ENCODE peak calls at places on chromosome 17, in nine cellular contexts. X is lower lobe of right lung, O is cardiac fibroblast, A is upper lobe of right lung, N is nephron progenitor cell, S is fibroblast of villous mesenchyme, U is mucosa of descending colon, W is left lung, T is progenitor cell of endocrine pancreas. B is an unnamed sample.

GRCh38 chr17:77449908-77450741 is 309.4 kb downstream of the SEC14L1 start:
- DNase-seq in X (no peak), O (peak), A (no peak), N (peak), S (peak), U (peak), W (no peak), T (no peak), B (peak)

GRCh38 chr17:16516594-16517018 is 24.6 kb upstream of the LRRC75A start:
- DNase-seq in X (no peak), O (peak), A (no peak), N (peak), S (peak), U (no peak), W (peak), T (no peak), B (peak)

GRCh38 chr17:41439375-41439774 is 1.4 kb downstream of the KRT38 start:
- DNase-seq in X (no peak), O (peak), A (no peak), N (no peak), S (peak), U (no peak), W (no peak), T (no peak), B (peak)

GRCh38 chr17:48791128-48792032 is 25.6 kb downstream of the TTLL6 start:
- DNase-seq in X (peak), O (peak), A (peak), N (peak), S (peak), U (peak), W (peak), T (peak), B (peak)

GRCh38 chr17:78197147-78197830 is 10.1 kb downstream of the AFMID start:
- DNase-seq in X (no peak), O (no peak), A (no peak), N (no peak), S (no peak), U (no peak), W (no peak), T (no peak), B (no peak)

GRCh38 chr17:35984140-35984539 is 2.4 kb downstream of the CCL14 start:
- DNase-seq in X (no peak), O (no peak), A (no peak), N (no peak), S (no peak), U (no peak), W (no peak), T (no peak), B (no peak)

GRCh38 chr17:37461668-37462067 is 28.0 kb upstream of the DUSP14 start:
- DNase-seq in X (no peak), O (no peak), A (no peak), N (no peak), S (no peak), U (no peak), W (no peak), T (no peak), B (no peak)

GRCh38 chr17:48153711-48154642 is 46.4 kb downstream of the SNX11 start:
- DNase-seq in X (no peak), O (peak), A (no peak), N (peak), S (peak), U (peak), W (no peak), T (peak), B (peak)

GRCh38 chr17:57375770-57376181 is 119.5 kb downstream of the MSI2 start:
- DNase-seq in X (no peak), O (no peak), A (no peak), N (no peak), S (peak), U (no peak), W (no peak), T (no peak), B (no peak)

GRCh38 chr17:56912105-56912999 is 1.5 kb downstream of the TRIM25 start:
- DNase-seq in X (no peak), O (no peak), A (no peak), N (no peak), S (peak), U (no peak), W (no peak), T (no peak), B (no peak)

GRCh38 chr17:43907425-43907981 is at the start of gene MPP2:
- DNase-seq in X (peak), O (peak), A (peak), N (peak), S (peak), U (peak), W (peak), T (peak), B (peak)

GRCh38 chr17:16374539-16374938 is 6.4 kb upstream of the UBB start:
- DNase-seq in X (no peak), O (no peak), A (no peak), N (no peak), S (no peak), U (no peak), W (no peak), T (no peak), B (no peak)

GRCh38 chr17:49365667-49366066 is 3.6 kb upstream of the ZNF652 start:
- DNase-seq in X (no peak), O (peak), A (no peak), N (no peak), S (no peak), U (no peak), W (no peak), T (no peak), B (peak)

GRCh38 chr17:49993423-49994037 is 1.5 kb downstream of the DLX3 start:
- DNase-seq in X (peak), O (no peak), A (peak), N (peak), S (no peak), U (no peak), W (no peak), T (peak), B (peak)

GRCh38 chr17:54891176-54891821 is 9.4 kb upstream of the TOM1L1 start:
- DNase-seq in X (no peak), O (peak), A (no peak), N (peak), S (peak), U (no peak), W (no peak), T (peak), B (peak)

GRCh38 chr17:59423903-59424302 is 92.4 kb downstream of the YPEL2 start:
- DNase-seq in X (no peak), O (no peak), A (no peak), N (no peak), S (no peak), U (no peak), W (no peak), T (no peak), B (no peak)

GRCh38 chr17:7929158-7930029 is at the start of gene KCNAB3:
- DNase-seq in X (no peak), O (peak), A (no peak), N (peak), S (peak), U (peak), W (peak), T (no peak), B (peak)

GRCh38 chr17:50672831-50673551 is 34.7 kb downstream of the ANKRD40 start:
- DNase-seq in X (no peak), O (no peak), A (peak), N (no peak), S (no peak), U (no peak), W (no peak), T (no peak), B (no peak)

GRCh38 chr17:68843522-68843921 is 111.7 kb downstream of the ABCA8 start:
- DNase-seq in X (no peak), O (no peak), A (no peak), N (no peak), S (peak), U (no peak), W (no peak), T (no peak), B (no peak)

GRCh38 chr17:2174048-2174447 is 119.1 kb downstream of the HIC1 start:
- DNase-seq in X (no peak), O (peak), A (no peak), N (no peak), S (peak), U (no peak), W (no peak), T (no peak), B (peak)

GRCh38 chr17:872843-873242 is 90.7 kb downstream of the MRM3 start:
- DNase-seq in X (no peak), O (no peak), A (no peak), N (no peak), S (no peak), U (no peak), W (no peak), T (no peak), B (no peak)

GRCh38 chr17:64326420-64327054 is 63.5 kb upstream of the TEX2 start:
- DNase-seq in X (peak), O (peak), A (peak), N (no peak), S (peak), U (peak), W (peak), T (no peak), B (peak)

GRCh38 chr17:40056379-40057005 is 2.3 kb upstream of the MED24 start:
- DNase-seq in X (no peak), O (no peak), A (no peak), N (no peak), S (no peak), U (peak), W (no peak), T (no peak), B (no peak)

GRCh38 chr17:7060165-7060890 is 16.4 kb upstream of the SLC16A11 start:
- DNase-seq in X (no peak), O (peak), A (no peak), N (no peak), S (peak), U (no peak), W (no peak), T (no peak), B (peak)

GRCh38 chr17:5715478-5715877 is 131.2 kb upstream of the NLRP1 start:
- DNase-seq in X (no peak), O (no peak), A (no peak), N (no peak), S (no peak), U (no peak), W (no peak), T (no peak), B (no peak)

GRCh38 chr17:67656494-67657203 is 61.1 kb upstream of the NOL11 start:
- DNase-seq in X (no peak), O (no peak), A (no peak), N (no peak), S (no peak), U (no peak), W (no peak), T (no peak), B (no peak)

GRCh38 chr17:49843774-49844350 is 4.0 kb downstream of the TAC4 start:
- DNase-seq in X (no peak), O (no peak), A (peak), N (no peak), S (no peak), U (no peak), W (no peak), T (no peak), B (peak)

GRCh38 chr17:42685831-42686230 is 3.5 kb downstream of the CNTNAP1 start:
- DNase-seq in X (no peak), O (no peak), A (no peak), N (no peak), S (no peak), U (no peak), W (no peak), T (no peak), B (no peak)
- TF ChIP-seq CTCF in X (no peak), O (no peak), A (no peak), N (no peak), S (no peak), U (no peak), W (no peak), T (no peak), B (no peak)

GRCh38 chr17:81863833-81864768 is 3.8 kb upstream of the P4HB start:
- DNase-seq in X (no peak), O (no peak), A (no peak), N (no peak), S (no peak), U (no peak), W (no peak), T (no peak), B (no peak)
- TF ChIP-seq CTCF in X (no peak), O (no peak), A (no peak), N (no peak), S (no peak), U (no peak), W (no peak), T (peak), B (no peak)

DNA sequence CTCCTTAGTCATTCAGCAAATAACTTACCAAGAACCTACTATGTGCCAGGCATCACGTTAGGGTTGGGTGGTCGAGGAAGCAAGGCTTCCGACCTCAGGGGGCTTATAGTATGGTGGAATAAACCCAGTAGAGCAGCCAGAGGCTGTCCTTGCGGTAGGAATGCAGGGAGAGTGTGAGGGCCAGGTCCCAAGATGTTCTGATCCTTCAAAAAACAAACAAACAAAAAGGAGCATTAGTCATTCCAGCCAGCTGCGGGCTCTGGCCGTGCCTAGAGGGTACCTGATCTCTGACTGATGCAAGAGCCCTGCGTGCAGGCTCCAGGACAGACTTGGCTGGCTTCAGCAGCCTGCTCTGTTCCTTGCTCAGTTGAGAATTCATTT is 18.2 kb downstream of the CYB5D2 start:
- DNase-seq in X (peak), O (peak), A (no peak), N (no peak), S (peak), U (no peak), W (peak), T (no peak), B (peak)
- TF ChIP-seq CTCF in X (no peak), O (peak), A (peak), N (no peak), S (peak), U (no peak), W (no peak), T (no peak), B (peak)

GRCh38 chr17:29140051-29140582 is 40.1 kb downstream of the MYO18A start:
- DNase-seq in X (peak), O (peak), A (peak), N (peak), S (peak), U (peak), W (peak), T (no peak), B (peak)
- TF ChIP-seq CTCF in X (no peak), O (no peak), A (no peak), N (no peak), S (no peak), U (no peak), W (no peak), T (no peak), B (no peak)

GRCh38 chr17:4540224-4541040 is 14.8 kb downstream of the MYBBP1A start:
- DNase-seq in X (peak), O (no peak), A (no peak), N (no peak), S (no peak), U (no peak), W (peak), T (no peak), B (no peak)
- TF ChIP-seq CTCF in X (peak), O (peak), A (peak), N (no peak), S (no peak), U (no peak), W (no peak), T (no peak), B (no peak)

DNA sequence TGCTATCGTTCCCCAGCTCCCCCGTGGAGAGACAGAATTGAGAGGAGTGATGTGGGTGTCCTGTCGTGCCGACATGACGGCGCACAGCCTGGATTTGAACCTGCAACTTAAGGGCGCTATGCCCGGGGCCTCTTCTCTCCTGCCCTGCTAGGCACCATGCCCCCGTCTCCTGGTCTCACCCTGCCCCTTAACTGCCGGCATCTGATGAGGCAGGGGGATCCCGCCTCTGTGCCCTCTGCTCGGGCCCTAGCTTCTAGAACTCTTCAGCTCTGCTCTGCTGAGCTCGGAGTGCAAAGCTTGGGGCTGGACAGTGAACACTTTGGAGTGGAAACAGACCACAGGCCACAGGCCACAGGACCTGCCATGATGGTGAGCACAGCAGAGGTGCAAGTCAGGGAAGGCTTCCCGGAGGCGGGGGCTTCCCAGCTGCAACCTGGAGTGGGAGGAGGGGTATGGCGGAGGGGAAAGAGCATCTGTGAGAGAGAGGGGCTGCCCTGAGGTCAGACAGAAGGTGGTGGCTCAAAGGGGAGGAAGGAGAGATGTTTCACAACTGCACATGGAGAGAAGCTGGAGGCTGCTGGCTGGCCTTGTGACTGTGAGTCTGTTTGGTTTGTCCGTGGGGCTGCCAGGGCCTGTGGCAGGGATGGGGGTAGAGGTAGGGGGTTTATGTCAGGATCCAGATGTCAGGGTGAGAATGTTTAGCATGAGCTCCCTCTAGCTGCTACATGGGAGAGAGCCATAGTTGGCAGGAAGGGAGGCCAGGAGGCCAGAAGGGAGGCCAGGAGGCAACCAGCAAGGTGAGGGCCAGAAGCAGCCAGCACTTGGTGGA is 107.8 kb downstream of the CRLF3 start:
- DNase-seq in X (peak), O (peak), A (peak), N (no peak), S (peak), U (peak), W (peak), T (no peak), B (peak)
- TF ChIP-seq CTCF in X (no peak), O (peak), A (no peak), N (no peak), S (peak), U (no peak), W (no peak), T (no peak), B (peak)

GRCh38 chr17:81338301-81339179 is 43.4 kb upstream of the SLC38A10 start:
- DNase-seq in X (peak), O (peak), A (no peak), N (no peak), S (no peak), U (peak), W (no peak), T (no peak), B (no peak)
- TF ChIP-seq CTCF in X (no peak), O (no peak), A (peak), N (no peak), S (no peak), U (no peak), W (no peak), T (no peak), B (no peak)

DNA sequence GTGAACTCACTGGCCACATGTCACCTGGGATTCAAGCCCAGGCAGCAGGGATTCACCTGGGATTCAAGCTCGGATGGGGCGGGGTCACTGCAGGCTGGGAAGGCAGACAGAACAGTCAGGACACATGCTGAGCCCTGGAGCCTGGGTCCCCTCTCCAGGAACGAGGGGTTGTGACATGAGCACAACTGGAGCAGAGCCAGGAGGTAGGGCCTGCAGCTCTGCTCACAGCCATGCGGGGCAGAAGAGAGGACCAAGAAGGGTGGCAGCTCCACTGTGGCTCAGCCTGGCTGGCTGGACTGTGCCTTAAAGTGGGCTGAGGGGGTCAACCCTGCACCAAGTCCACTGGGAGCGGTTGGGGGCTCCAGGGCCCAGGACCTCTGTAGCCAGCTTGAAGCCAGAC is 150.1 kb downstream of the RAB11FIP4 start:
- DNase-seq in X (no peak), O (no peak), A (no peak), N (no peak), S (no peak), U (no peak), W (no peak), T (no peak), B (no peak)
- TF ChIP-seq CTCF in X (no peak), O (peak), A (no peak), N (no peak), S (no peak), U (no peak), W (no peak), T (peak), B (no peak)

GRCh38 chr17:73359255-73359816 is 47.5 kb upstream of the CDC42EP4 start:
- DNase-seq in X (no peak), O (no peak), A (no peak), N (no peak), S (no peak), U (no peak), W (no peak), T (no peak), B (no peak)

GRCh38 chr17:73357981-73358380 is 46.2 kb upstream of the CDC42EP4 start:
- DNase-seq in X (no peak), O (no peak), A (no peak), N (no peak), S (no peak), U (no peak), W (no peak), T (no peak), B (no peak)

GRCh38 chr17:73358668-73359067 is 46.9 kb upstream of the CDC42EP4 start:
- DNase-seq in X (no peak), O (no peak), A (no peak), N (no peak), S (no peak), U (no peak), W (no peak), T (no peak), B (no peak)

GRCh38 chr17:73360961-73361761 is 49.4 kb upstream of the CDC42EP4 start:
- DNase-seq in X (no peak), O (no peak), A (no peak), N (peak), S (no peak), U (no peak), W (no peak), T (peak), B (no peak)

GRCh38 chr17:73359987-73360410 is 48.2 kb upstream of the CDC42EP4 start:
- DNase-seq in X (peak), O (no peak), A (peak), N (no peak), S (no peak), U (peak), W (peak), T (peak), B (no peak)
- TF ChIP-seq CTCF in X (peak), O (no peak), A (peak), N (no peak), S (no peak), U (no peak), W (no peak), T (peak), B (no peak)